ENCODE peak calls at places on chromosome 20, in nine cellular contexts. F is epithelial cell of esophagus; Z is upper lobe of right lung; W is naive thymus-derived CD4-positive, alpha-beta T cell; K is CD8-positive, alpha-beta T cell; R is NT2/D1; H is ovary; J is HFF-Myc; M is BJ. O is an unnamed sample.
A peak's percentile ranks its signal among the peaks of the same experiment; 100 is the strongest.

GRCh38 chr20:12557224-12557623 is 451.5 kb upstream of the SPTLC3 start:
- DNase-seq in W (no peak), H (no peak), F (no peak), K (no peak), M (no peak), J (no peak), R (no peak), Z (no peak), O (no peak)

GRCh38 chr20:53547664-53548239 is 45.9 kb downstream of the ZNF217 start:
- DNase-seq in J (peak; percentile 30), M (peak; percentile 18), K (no peak), F (peak; percentile 62), Z (no peak), W (peak; percentile 52), H (peak; percentile 57), R (peak; percentile 54), O (peak; percentile 74)

GRCh38 chr20:57953638-57954037 is 243.8 kb upstream of the PMEPA1 start:
- DNase-seq in Z (no peak), K (no peak), W (no peak), M (no peak), R (no peak), H (no peak), F (peak; percentile 48), J (no peak), O (no peak)

GRCh38 chr20:23434521-23435313 is 4.8 kb upstream of the CSTL1 start:
- DNase-seq in W (no peak), F (no peak), K (no peak), J (no peak), H (no peak), M (no peak), R (no peak), Z (no peak), O (no peak)

GRCh38 chr20:46122071-46122470 is 4.0 kb downstream of the CD40 start:
- DNase-seq in M (no peak), W (no peak), H (no peak), R (no peak), Z (no peak), J (no peak), F (peak; percentile 65), K (no peak), O (peak; percentile 38)

GRCh38 chr20:44019638-44020335 is 105.1 kb downstream of the TOX2 start:
- DNase-seq in Z (no peak), M (no peak), R (no peak), F (peak; percentile 8), W (peak; percentile 28), J (no peak), H (no peak), K (peak; percentile 16), O (peak; percentile 13)

GRCh38 chr20:46343358-46344357 is 35.4 kb upstream of the CDH22 start:
- DNase-seq in Z (no peak), M (no peak), K (no peak), J (no peak), R (no peak), W (no peak), F (no peak), H (no peak), O (no peak)

GRCh38 chr20:16096756-16097326 is 476.4 kb downstream of the KIF16B start:
- DNase-seq in F (no peak), J (no peak), R (no peak), M (no peak), W (no peak), Z (no peak), K (no peak), H (no peak), O (no peak)

GRCh38 chr20:8315639-8316573 is 183.8 kb downstream of the PLCB1 start:
- DNase-seq in K (no peak), H (no peak), M (no peak), Z (no peak), F (no peak), W (no peak), J (no peak), R (no peak), O (no peak)

GRCh38 chr20:44918342-44918741 is 8.5 kb downstream of the PABPC1L start:
- DNase-seq in Z (no peak), H (no peak), R (no peak), J (no peak), M (no peak), W (no peak), F (no peak), K (no peak), O (no peak)

GRCh38 chr20:46139908-46140482 is 21.9 kb downstream of the CD40 start:
- DNase-seq in Z (no peak), H (no peak), J (no peak), K (no peak), F (peak; percentile 80), R (no peak), M (no peak), W (no peak), O (no peak)

GRCh38 chr20:17934141-17934862 is 34.3 kb downstream of the SNX5 start:
- DNase-seq in H (no peak), R (no peak), W (no peak), F (no peak), J (no peak), Z (no peak), K (no peak), M (peak; percentile 52), O (no peak)

GRCh38 chr20:56765172-56766073 is 136.3 kb downstream of the TFAP2C start:
- DNase-seq in F (peak; percentile 76), K (no peak), H (no peak), W (no peak), M (no peak), R (no peak), J (no peak), Z (no peak), O (peak; percentile 39)

DNA sequence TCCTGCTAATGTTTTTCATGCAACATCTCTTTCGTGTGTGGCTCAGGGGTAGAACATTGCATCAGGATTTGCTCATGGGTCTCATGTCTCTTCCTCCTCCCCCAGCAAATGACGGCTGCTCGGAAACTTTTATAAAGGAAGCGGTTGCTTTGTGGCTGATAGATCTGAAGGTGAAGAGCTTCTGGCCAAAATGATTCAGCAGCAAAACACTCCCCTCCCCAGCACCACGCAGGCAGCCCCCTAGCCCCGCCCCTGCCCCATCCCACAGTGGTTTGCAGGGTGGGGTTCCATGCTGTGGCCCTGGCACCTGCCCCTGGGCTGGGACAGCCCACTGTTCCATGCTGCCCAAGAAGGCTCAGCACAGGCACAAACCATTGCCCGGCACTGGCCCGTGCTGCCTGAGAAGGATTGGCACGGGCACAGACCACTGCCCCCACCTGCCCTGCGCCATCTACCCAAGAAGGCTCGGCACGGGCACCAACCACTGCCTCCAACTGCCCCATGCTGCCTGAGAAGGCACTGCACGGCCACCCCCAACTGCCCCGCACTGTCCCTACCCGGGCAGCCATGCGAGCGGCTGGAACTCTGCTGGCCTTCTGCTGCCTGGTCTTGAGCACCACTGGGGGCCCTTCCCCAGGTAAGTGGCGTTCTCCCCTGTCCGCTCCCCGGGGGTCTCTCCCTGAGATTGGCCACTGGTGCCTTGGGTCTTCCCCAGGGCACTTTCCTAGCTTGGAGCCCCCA is at the start of gene CST7:
- DNase-seq in H (no peak), W (peak; percentile 77), M (no peak), J (no peak), Z (peak; percentile 75), K (peak; percentile 85), F (no peak), R (no peak), O (no peak)
- H3K4me3 ChIP-seq in H (no peak within 1 kb of the TSS), W (peak within 1 kb of the TSS; percentile 66), M (no peak within 1 kb of the TSS), J (no peak within 1 kb of the TSS), Z (peak within 1 kb of the TSS; percentile 33), K (peak within 1 kb of the TSS; percentile 55), F (no peak within 1 kb of the TSS), R (no peak within 1 kb of the TSS), O (no peak within 1 kb of the TSS)

GRCh38 chr20:34675561-34675960 is 1.3 kb downstream of the PIGU start:
- DNase-seq in R (no peak), F (no peak), H (no peak), J (no peak), W (no peak), M (no peak), Z (no peak), K (no peak), O (no peak)
- H3K4me3 ChIP-seq in R (peak overlapping the region; percentile 92), F (peak overlapping the region; percentile 78), H (no peak overlapping the region), J (peak overlapping the region; percentile 67), W (no peak overlapping the region), M (no peak overlapping the region), Z (no peak overlapping the region), K (no peak overlapping the region), O (no peak overlapping the region)

DNA sequence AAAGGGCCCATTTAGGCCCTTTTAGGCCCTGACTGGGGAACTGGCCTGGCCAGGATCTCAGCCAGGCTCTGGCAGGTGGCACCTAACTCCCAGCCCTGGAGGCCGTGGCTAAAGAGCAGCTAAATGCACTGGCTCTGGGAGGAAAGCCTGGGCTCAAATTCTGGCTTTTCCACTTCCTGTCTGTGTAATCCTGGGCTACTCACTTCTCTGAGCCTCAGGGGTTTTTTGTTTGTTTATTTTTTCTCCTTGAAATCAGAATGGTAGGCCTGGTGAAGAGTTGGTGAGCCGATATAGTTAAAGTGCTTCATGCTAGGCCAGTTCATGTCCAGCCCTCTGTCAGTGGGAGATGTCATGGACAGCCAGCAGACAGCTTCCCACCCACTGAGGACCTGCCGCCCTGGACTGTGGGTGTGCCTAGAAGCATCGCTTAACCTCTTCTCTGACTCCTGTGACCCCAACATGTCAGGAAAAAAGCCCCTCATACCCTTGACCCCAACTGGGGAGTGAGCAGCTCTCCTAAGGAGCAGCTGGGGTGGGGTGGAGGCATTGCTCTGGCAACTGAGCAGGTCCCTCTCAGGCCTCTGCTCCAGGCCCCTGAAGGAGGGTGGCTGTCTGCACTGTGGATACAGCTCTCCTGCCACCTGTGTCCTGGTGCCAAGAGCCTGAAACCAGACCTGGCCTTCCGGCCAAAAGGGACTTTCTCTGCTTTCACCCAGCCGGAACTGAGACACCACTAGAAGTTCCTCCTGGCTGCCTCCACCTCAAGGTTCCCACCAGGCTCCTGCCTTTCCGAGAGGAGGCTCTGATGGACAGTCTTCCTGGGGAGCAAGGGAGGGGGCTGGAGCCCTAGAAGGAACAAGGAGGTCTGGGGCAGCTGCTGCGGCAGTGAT is 57.2 kb upstream of the MYL9 start:
- DNase-seq in Z (no peak), M (no peak), J (no peak), F (peak; percentile 53), H (no peak), R (no peak), W (no peak), K (no peak), O (no peak)
- H3K4me3 ChIP-seq in Z (no peak overlapping the region), M (no peak overlapping the region), J (no peak overlapping the region), F (no peak overlapping the region), H (no peak overlapping the region), R (no peak overlapping the region), W (no peak overlapping the region), K (no peak overlapping the region), O (no peak overlapping the region)

DNA sequence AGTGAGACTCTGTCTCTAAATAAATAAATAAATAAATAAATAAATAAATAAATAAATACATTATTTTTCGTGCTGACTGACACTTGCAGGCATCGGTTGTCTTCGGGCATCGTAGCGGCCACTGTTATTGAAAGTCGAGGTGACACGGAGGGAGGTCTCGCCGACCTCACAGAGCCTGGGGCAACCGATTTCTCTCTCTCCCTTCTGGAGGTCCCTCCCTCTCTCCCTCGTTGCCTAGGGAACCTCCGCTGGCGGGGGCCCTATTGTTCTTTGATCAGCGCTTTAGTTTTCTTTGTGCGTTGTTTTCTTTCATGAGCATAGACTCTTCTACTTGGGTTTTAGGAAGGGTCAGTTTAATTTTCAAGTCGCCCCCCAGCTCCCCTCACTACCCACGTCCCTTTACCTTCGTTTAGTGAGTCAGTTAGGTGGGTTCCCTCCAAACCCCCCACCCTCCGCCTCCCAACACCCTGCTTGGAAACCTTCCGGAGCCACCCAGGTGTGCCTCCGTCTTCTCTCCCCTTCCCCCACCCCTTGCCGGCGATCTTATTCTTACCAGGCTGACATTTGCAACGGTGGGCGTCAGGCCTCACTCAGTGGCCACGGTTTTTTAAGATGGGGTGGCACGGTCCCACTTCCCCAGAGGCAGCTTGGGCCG is 345.3 kb upstream of the DEFB115 start:
- DNase-seq in J (no peak), H (no peak), R (peak; percentile 60), F (no peak), M (no peak), W (no peak), K (no peak), Z (no peak), O (peak; percentile 15)
- H3K4me3 ChIP-seq in J (no peak overlapping the region), H (no peak overlapping the region), R (no peak overlapping the region), F (no peak overlapping the region), M (peak overlapping the region; percentile 3), W (no peak overlapping the region), K (no peak overlapping the region), Z (no peak overlapping the region), O (peak overlapping the region; percentile 24)

O was measured in AG10803.